ENCODE peak calls at places on chromosomes 2 and 18, in eight cellular contexts. One of them, this sample, is unnamed.

GRCh38 chr2:127066942-127067341 is 40.0 kb downstream of the BIN1 start:
- DNase-seq in brain microvascular endothelial cell: no peak
- DNase-seq in dorsolateral prefrontal cortex: no peak
- DNase-seq in hepatocyte: no peak
- DNase-seq in GM12865: no peak
- DNase-seq in sigmoid colon: peak
- DNase-seq in fibroblast of pulmonary artery: peak
- DNase-seq in esophagus squamous epithelium: no peak
- DNase-seq in this sample: peak

GRCh38 chr2:20595439-20596192 is 55.3 kb downstream of the HS1BP3 start:
- DNase-seq in brain microvascular endothelial cell: peak
- DNase-seq in dorsolateral prefrontal cortex: peak
- DNase-seq in hepatocyte: no peak
- DNase-seq in GM12865: peak
- DNase-seq in sigmoid colon: peak
- DNase-seq in fibroblast of pulmonary artery: peak
- DNase-seq in esophagus squamous epithelium: no peak
- DNase-seq in this sample: peak

GRCh38 chr2:201357216-201357615 is at the start of gene FLACC1:
- DNase-seq in brain microvascular endothelial cell: peak
- DNase-seq in dorsolateral prefrontal cortex: no peak
- DNase-seq in hepatocyte: peak
- DNase-seq in GM12865: peak
- DNase-seq in sigmoid colon: no peak
- DNase-seq in fibroblast of pulmonary artery: peak
- DNase-seq in esophagus squamous epithelium: no peak
- DNase-seq in this sample: peak

GRCh38 chr2:12333293-12333692 is 383.4 kb upstream of the TRIB2 start:
- DNase-seq in brain microvascular endothelial cell: no peak
- DNase-seq in dorsolateral prefrontal cortex: no peak
- DNase-seq in hepatocyte: no peak
- DNase-seq in GM12865: no peak
- DNase-seq in sigmoid colon: no peak
- DNase-seq in fibroblast of pulmonary artery: no peak
- DNase-seq in esophagus squamous epithelium: no peak
- DNase-seq in this sample: no peak

GRCh38 chr2:169091761-169092523 is 22.6 kb downstream of the DHRS9 start:
- DNase-seq in brain microvascular endothelial cell: peak
- DNase-seq in dorsolateral prefrontal cortex: no peak
- DNase-seq in hepatocyte: no peak
- DNase-seq in GM12865: no peak
- DNase-seq in sigmoid colon: no peak
- DNase-seq in fibroblast of pulmonary artery: peak
- DNase-seq in esophagus squamous epithelium: no peak
- DNase-seq in this sample: peak

GRCh38 chr2:173355132-173355865 is 627 bp downstream of the CDCA7 start:
- DNase-seq in brain microvascular endothelial cell: peak
- DNase-seq in dorsolateral prefrontal cortex: no peak
- DNase-seq in hepatocyte: peak
- DNase-seq in GM12865: peak
- DNase-seq in sigmoid colon: no peak
- DNase-seq in fibroblast of pulmonary artery: peak
- DNase-seq in esophagus squamous epithelium: no peak
- DNase-seq in this sample: peak

GRCh38 chr2:37877457-37878315 is 47.4 kb upstream of the RMDN2 start:
- DNase-seq in brain microvascular endothelial cell: peak
- DNase-seq in dorsolateral prefrontal cortex: no peak
- DNase-seq in hepatocyte: peak
- DNase-seq in GM12865: peak
- DNase-seq in sigmoid colon: no peak
- DNase-seq in fibroblast of pulmonary artery: peak
- DNase-seq in esophagus squamous epithelium: no peak
- DNase-seq in this sample: peak

GRCh38 chr2:120435671-120436459 is 89.9 kb downstream of the INHBB start:
- DNase-seq in brain microvascular endothelial cell: no peak
- DNase-seq in dorsolateral prefrontal cortex: no peak
- DNase-seq in hepatocyte: no peak
- DNase-seq in GM12865: no peak
- DNase-seq in sigmoid colon: no peak
- DNase-seq in fibroblast of pulmonary artery: no peak
- DNase-seq in esophagus squamous epithelium: no peak
- DNase-seq in this sample: no peak

GRCh38 chr2:9763356-9764152 is 79.7 kb upstream of the TAF1B start:
- DNase-seq in brain microvascular endothelial cell: no peak
- DNase-seq in dorsolateral prefrontal cortex: no peak
- DNase-seq in hepatocyte: peak
- DNase-seq in GM12865: no peak
- DNase-seq in sigmoid colon: no peak
- DNase-seq in fibroblast of pulmonary artery: no peak
- DNase-seq in esophagus squamous epithelium: no peak
- DNase-seq in this sample: peak

GRCh38 chr2:86442642-86443005 is 1.5 kb downstream of the KDM3A start:
- DNase-seq in brain microvascular endothelial cell: peak
- DNase-seq in dorsolateral prefrontal cortex: peak
- DNase-seq in hepatocyte: peak
- DNase-seq in GM12865: peak
- DNase-seq in sigmoid colon: peak
- DNase-seq in fibroblast of pulmonary artery: peak
- DNase-seq in esophagus squamous epithelium: peak
- DNase-seq in this sample: peak

GRCh38 chr2:172928754-172929153 is 146.9 kb upstream of the MAP3K20 start:
- DNase-seq in brain microvascular endothelial cell: peak
- DNase-seq in dorsolateral prefrontal cortex: no peak
- DNase-seq in hepatocyte: peak
- DNase-seq in GM12865: no peak
- DNase-seq in sigmoid colon: no peak
- DNase-seq in fibroblast of pulmonary artery: peak
- DNase-seq in esophagus squamous epithelium: no peak
- DNase-seq in this sample: peak

GRCh38 chr2:128377071-128377910 is 58.6 kb upstream of the HS6ST1 start:
- DNase-seq in brain microvascular endothelial cell: no peak
- DNase-seq in dorsolateral prefrontal cortex: no peak
- DNase-seq in hepatocyte: no peak
- DNase-seq in GM12865: no peak
- DNase-seq in sigmoid colon: peak
- DNase-seq in fibroblast of pulmonary artery: no peak
- DNase-seq in esophagus squamous epithelium: no peak
- DNase-seq in this sample: no peak

GRCh38 chr2:220440731-220441130 is 813.3 kb downstream of the SLC4A3 start:
- DNase-seq in brain microvascular endothelial cell: no peak
- DNase-seq in dorsolateral prefrontal cortex: no peak
- DNase-seq in hepatocyte: no peak
- DNase-seq in GM12865: no peak
- DNase-seq in sigmoid colon: no peak
- DNase-seq in fibroblast of pulmonary artery: no peak
- DNase-seq in esophagus squamous epithelium: no peak
- DNase-seq in this sample: no peak

GRCh38 chr2:173028671-173029070 is 47.0 kb upstream of the MAP3K20 start:
- DNase-seq in brain microvascular endothelial cell: no peak
- DNase-seq in dorsolateral prefrontal cortex: no peak
- DNase-seq in hepatocyte: peak
- DNase-seq in GM12865: no peak
- DNase-seq in sigmoid colon: no peak
- DNase-seq in fibroblast of pulmonary artery: no peak
- DNase-seq in esophagus squamous epithelium: no peak
- DNase-seq in this sample: peak

GRCh38 chr2:151051584-151052220 is 210.0 kb downstream of the RBM43 start:
- DNase-seq in brain microvascular endothelial cell: peak
- DNase-seq in dorsolateral prefrontal cortex: no peak
- DNase-seq in hepatocyte: peak
- DNase-seq in GM12865: peak
- DNase-seq in sigmoid colon: no peak
- DNase-seq in fibroblast of pulmonary artery: peak
- DNase-seq in esophagus squamous epithelium: no peak
- DNase-seq in this sample: peak

GRCh38 chr2:16625201-16625729 is 40.4 kb downstream of the CYRIA start:
- DNase-seq in brain microvascular endothelial cell: no peak
- DNase-seq in dorsolateral prefrontal cortex: no peak
- DNase-seq in hepatocyte: no peak
- DNase-seq in GM12865: no peak
- DNase-seq in sigmoid colon: no peak
- DNase-seq in fibroblast of pulmonary artery: peak
- DNase-seq in esophagus squamous epithelium: no peak
- DNase-seq in this sample: no peak

GRCh38 chr2:128372621-128373341 is 54.1 kb upstream of the HS6ST1 start:
- DNase-seq in brain microvascular endothelial cell: no peak
- DNase-seq in dorsolateral prefrontal cortex: no peak
- DNase-seq in hepatocyte: no peak
- DNase-seq in GM12865: peak
- DNase-seq in sigmoid colon: peak
- DNase-seq in fibroblast of pulmonary artery: no peak
- DNase-seq in esophagus squamous epithelium: no peak
- DNase-seq in this sample: no peak

GRCh38 chr2:158391876-158392275 is 64.7 kb downstream of the CCDC148 start:
- DNase-seq in brain microvascular endothelial cell: peak
- DNase-seq in dorsolateral prefrontal cortex: no peak
- DNase-seq in hepatocyte: no peak
- DNase-seq in GM12865: peak
- DNase-seq in sigmoid colon: no peak
- DNase-seq in fibroblast of pulmonary artery: no peak
- DNase-seq in esophagus squamous epithelium: no peak
- DNase-seq in this sample: peak

GRCh38 chr2:235551965-235552364 is 58.1 kb downstream of the AGAP1 start:
- DNase-seq in brain microvascular endothelial cell: peak
- DNase-seq in dorsolateral prefrontal cortex: peak
- DNase-seq in hepatocyte: peak
- DNase-seq in GM12865: peak
- DNase-seq in sigmoid colon: no peak
- DNase-seq in fibroblast of pulmonary artery: peak
- DNase-seq in esophagus squamous epithelium: no peak
- DNase-seq in this sample: peak

GRCh38 chr2:121281107-121281506 is 3.9 kb downstream of the TFCP2L1 start:
- DNase-seq in brain microvascular endothelial cell: no peak
- DNase-seq in dorsolateral prefrontal cortex: no peak
- DNase-seq in hepatocyte: no peak
- DNase-seq in GM12865: no peak
- DNase-seq in sigmoid colon: peak
- DNase-seq in fibroblast of pulmonary artery: no peak
- DNase-seq in esophagus squamous epithelium: no peak
- DNase-seq in this sample: no peak

GRCh38 chr18:21918693-21919092 is 178.1 kb downstream of the MIB1 start:
- DNase-seq in brain microvascular endothelial cell: no peak
- DNase-seq in dorsolateral prefrontal cortex: no peak
- DNase-seq in hepatocyte: no peak
- DNase-seq in GM12865: no peak
- DNase-seq in sigmoid colon: no peak
- DNase-seq in fibroblast of pulmonary artery: no peak
- DNase-seq in esophagus squamous epithelium: no peak
- DNase-seq in this sample: no peak

GRCh38 chr18:58168986-58169385 is 125.0 kb downstream of the NEDD4L start:
- DNase-seq in brain microvascular endothelial cell: no peak
- DNase-seq in dorsolateral prefrontal cortex: no peak
- DNase-seq in hepatocyte: no peak
- DNase-seq in GM12865: no peak
- DNase-seq in sigmoid colon: no peak
- DNase-seq in fibroblast of pulmonary artery: no peak
- DNase-seq in esophagus squamous epithelium: no peak
- DNase-seq in this sample: no peak
- TF ChIP-seq CTCF in brain microvascular endothelial cell: no peak
- TF ChIP-seq CTCF in dorsolateral prefrontal cortex: no peak
- TF ChIP-seq CTCF in hepatocyte: no peak
- TF ChIP-seq CTCF in GM12865: no peak
- TF ChIP-seq CTCF in sigmoid colon: no peak
- TF ChIP-seq CTCF in fibroblast of pulmonary artery: no peak
- TF ChIP-seq CTCF in esophagus squamous epithelium: no peak
- TF ChIP-seq CTCF in this sample: no peak

GRCh38 chr2:68250652-68251186 is 1.6 kb downstream of the PPP3R1 start:
- DNase-seq in brain microvascular endothelial cell: no peak
- DNase-seq in dorsolateral prefrontal cortex: no peak
- DNase-seq in hepatocyte: no peak
- DNase-seq in GM12865: no peak
- DNase-seq in sigmoid colon: no peak
- DNase-seq in fibroblast of pulmonary artery: no peak
- DNase-seq in esophagus squamous epithelium: no peak
- DNase-seq in this sample: no peak

GRCh38 chr2:68251855-68252406 is 401 bp downstream of the PPP3R1 start:
- DNase-seq in brain microvascular endothelial cell: no peak
- DNase-seq in dorsolateral prefrontal cortex: no peak
- DNase-seq in hepatocyte: peak
- DNase-seq in GM12865: peak
- DNase-seq in sigmoid colon: peak
- DNase-seq in fibroblast of pulmonary artery: no peak
- DNase-seq in esophagus squamous epithelium: no peak
- DNase-seq in this sample: no peak

GRCh38 chr2:68253211-68254068 is 1.1 kb upstream of the PPP3R1 start:
- DNase-seq in brain microvascular endothelial cell: no peak
- DNase-seq in dorsolateral prefrontal cortex: no peak
- DNase-seq in hepatocyte: peak
- DNase-seq in GM12865: peak
- DNase-seq in sigmoid colon: no peak
- DNase-seq in fibroblast of pulmonary artery: no peak
- DNase-seq in esophagus squamous epithelium: no peak
- DNase-seq in this sample: peak

GRCh38 chr2:68251187-68251854 is 1.0 kb downstream of the PPP3R1 start:
- DNase-seq in brain microvascular endothelial cell: peak
- DNase-seq in dorsolateral prefrontal cortex: no peak
- DNase-seq in hepatocyte: peak
- DNase-seq in GM12865: peak
- DNase-seq in sigmoid colon: peak
- DNase-seq in fibroblast of pulmonary artery: peak
- DNase-seq in esophagus squamous epithelium: peak
- DNase-seq in this sample: peak

GRCh38 chr2:68252407-68253210 is at the start of gene PPP3R1:
- DNase-seq in brain microvascular endothelial cell: peak
- DNase-seq in dorsolateral prefrontal cortex: peak
- DNase-seq in hepatocyte: peak
- DNase-seq in GM12865: peak
- DNase-seq in sigmoid colon: peak
- DNase-seq in fibroblast of pulmonary artery: peak
- DNase-seq in esophagus squamous epithelium: peak
- DNase-seq in this sample: peak
- H3K4me3 ChIP-seq in brain microvascular endothelial cell: peak
- H3K4me3 ChIP-seq in dorsolateral prefrontal cortex: peak
- H3K4me3 ChIP-seq in hepatocyte: peak
- H3K4me3 ChIP-seq in GM12865: peak
- H3K4me3 ChIP-seq in sigmoid colon: peak
- H3K4me3 ChIP-seq in fibroblast of pulmonary artery: peak
- H3K4me3 ChIP-seq in esophagus squamous epithelium: peak
- H3K4me3 ChIP-seq in this sample: peak

GRCh38 chr2:49490710-49491109 is 336.4 kb upstream of the FSHR start:
- DNase-seq in brain microvascular endothelial cell: no peak
- DNase-seq in dorsolateral prefrontal cortex: no peak
- DNase-seq in hepatocyte: peak
- DNase-seq in GM12865: peak
- DNase-seq in sigmoid colon: no peak
- DNase-seq in fibroblast of pulmonary artery: peak
- DNase-seq in esophagus squamous epithelium: no peak
- DNase-seq in this sample: no peak
- TF ChIP-seq CTCF in brain microvascular endothelial cell: peak
- TF ChIP-seq CTCF in dorsolateral prefrontal cortex: peak
- TF ChIP-seq CTCF in hepatocyte: peak
- TF ChIP-seq CTCF in GM12865: peak
- TF ChIP-seq CTCF in sigmoid colon: no peak
- TF ChIP-seq CTCF in fibroblast of pulmonary artery: peak
- TF ChIP-seq CTCF in esophagus squamous epithelium: peak
- TF ChIP-seq CTCF in this sample: peak

DNA sequence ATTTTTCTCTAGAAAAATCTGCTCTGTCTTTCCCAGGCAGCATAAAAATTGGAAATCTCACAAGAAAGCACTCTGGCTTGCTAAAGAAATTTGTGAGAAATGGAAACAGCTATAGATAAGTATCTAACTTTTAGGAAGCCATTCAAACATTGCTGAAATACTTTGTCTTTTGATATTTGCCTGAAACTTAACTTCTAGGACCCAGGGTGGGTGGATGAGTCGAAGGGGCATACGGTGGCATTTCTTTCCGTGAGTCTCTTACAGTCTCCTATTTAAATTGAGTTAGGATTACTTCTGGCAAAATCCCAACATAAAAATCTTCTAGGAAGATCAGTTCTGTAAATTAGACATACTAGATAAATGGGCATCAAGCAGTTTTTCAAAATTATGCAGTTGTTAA is 523 bp upstream of the COL3A1 start:
- DNase-seq in brain microvascular endothelial cell: no peak
- DNase-seq in dorsolateral prefrontal cortex: no peak
- DNase-seq in hepatocyte: no peak
- DNase-seq in GM12865: no peak
- DNase-seq in sigmoid colon: no peak
- DNase-seq in fibroblast of pulmonary artery: no peak
- DNase-seq in esophagus squamous epithelium: no peak
- DNase-seq in this sample: no peak
- H3K4me3 ChIP-seq in brain microvascular endothelial cell: peak
- H3K4me3 ChIP-seq in dorsolateral prefrontal cortex: no peak
- H3K4me3 ChIP-seq in hepatocyte: peak
- H3K4me3 ChIP-seq in GM12865: no peak
- H3K4me3 ChIP-seq in sigmoid colon: no peak
- H3K4me3 ChIP-seq in fibroblast of pulmonary artery: peak
- H3K4me3 ChIP-seq in esophagus squamous epithelium: no peak
- H3K4me3 ChIP-seq in this sample: peak